ENCODE peak calls at places on chromosomes 4 and X, in five cellular contexts. V is PC-3, P is BE2C, N is left ventricle myocardium inferior, C is cardiac muscle cell. U is an unnamed sample. For H3K36me3, the result is how much of the 10 kb centered on the place peaks cover.

GRCh38 chrX:154592505-154592904 is 7.6 kb downstream of the CTAG1A start:
- DNase-seq in V (no peak), P (no peak), N (no peak), C (no peak), U (no peak)

GRCh38 chr4:70705146-70705855 is 16.5 kb upstream of the RUFY3 start:
- DNase-seq in N (peak), V (peak), C (peak), P (peak), U (peak)

GRCh38 chrX:151970661-151971060 is 3.8 kb downstream of the GABRE start:
- DNase-seq in N (peak), C (no peak), P (no peak), V (peak), U (no peak)

GRCh38 chr4:80197132-80197573 is at the start of gene PRDM8:
- DNase-seq in V (no peak), P (peak), N (no peak), C (no peak), U (peak)

GRCh38 chrX:71919436-71919835 is 8.8 kb downstream of the NHSL2 start:
- DNase-seq in P (no peak), V (no peak), C (no peak), N (no peak), U (no peak)

GRCh38 chr4:25421819-25422511 is 44.9 kb downstream of the ANAPC4 start:
- DNase-seq in P (no peak), V (no peak), C (no peak), N (no peak), U (no peak)

GRCh38 chrX:55450259-55450658 is 1.7 kb upstream of the MAGEH1 start:
- DNase-seq in N (no peak), C (peak), V (peak), P (no peak), U (peak)

GRCh38 chrX:114584434-114584943 is 603 bp downstream of the HTR2C start:
- DNase-seq in N (no peak), C (peak), V (no peak), P (peak), U (peak)

GRCh38 chr4:162234595-162234994 is 70.8 kb upstream of the FSTL5 start:
- DNase-seq in P (no peak), V (no peak), N (no peak), C (no peak), U (no peak)

GRCh38 chrX:74133156-74133796 is 170.7 kb upstream of the ZCCHC13 start:
- DNase-seq in N (no peak), C (peak), P (peak), V (peak), U (peak)

GRCh38 chr4:88211473-88212252 is 53.2 kb upstream of the ABCG2 start:
- DNase-seq in V (peak), N (no peak), C (peak), P (peak), U (peak)

GRCh38 chr4:105951198-105951597 is 55.9 kb downstream of the NPNT start:
- DNase-seq in V (no peak), P (no peak), N (no peak), C (no peak), U (no peak)

GRCh38 chr4:185764880-185765279 is 47.1 kb downstream of the SORBS2 start:
- DNase-seq in P (no peak), N (no peak), C (no peak), V (peak), U (no peak)

GRCh38 chr4:59180161-59180560 is 2020.0 kb upstream of the ADGRL3 start:
- DNase-seq in C (no peak), N (no peak), V (no peak), P (no peak), U (no peak)

GRCh38 chrX:31590581-31591113 is 518.8 kb upstream of the FTHL17 start:
- DNase-seq in V (peak), C (no peak), N (no peak), P (no peak), U (no peak)

GRCh38 chrX:117957128-117957527 is 159.5 kb downstream of the KLHL13 start:
- DNase-seq in N (no peak), C (no peak), P (no peak), V (peak), U (no peak)

GRCh38 chr4:13627185-13627605 is 330 bp downstream of the BOD1L1 start:
- DNase-seq in N (no peak), P (peak), V (no peak), C (no peak), U (no peak)

GRCh38 chrX:85243761-85244410 is at the start of the genes SATL1 and ZNF711:
- DNase-seq in N (peak), P (peak), C (peak), V (no peak), U (peak)

GRCh38 chrX:115898382-115899001 is 272.1 kb upstream of the AGTR2 start:
- DNase-seq in C (peak), V (peak), P (peak), N (no peak), U (peak)

GRCh38 chr4:113998026-113998425 is 18.6 kb upstream of the ARSJ start:
- DNase-seq in V (no peak), P (no peak), C (no peak), N (no peak), U (no peak)

DNA sequence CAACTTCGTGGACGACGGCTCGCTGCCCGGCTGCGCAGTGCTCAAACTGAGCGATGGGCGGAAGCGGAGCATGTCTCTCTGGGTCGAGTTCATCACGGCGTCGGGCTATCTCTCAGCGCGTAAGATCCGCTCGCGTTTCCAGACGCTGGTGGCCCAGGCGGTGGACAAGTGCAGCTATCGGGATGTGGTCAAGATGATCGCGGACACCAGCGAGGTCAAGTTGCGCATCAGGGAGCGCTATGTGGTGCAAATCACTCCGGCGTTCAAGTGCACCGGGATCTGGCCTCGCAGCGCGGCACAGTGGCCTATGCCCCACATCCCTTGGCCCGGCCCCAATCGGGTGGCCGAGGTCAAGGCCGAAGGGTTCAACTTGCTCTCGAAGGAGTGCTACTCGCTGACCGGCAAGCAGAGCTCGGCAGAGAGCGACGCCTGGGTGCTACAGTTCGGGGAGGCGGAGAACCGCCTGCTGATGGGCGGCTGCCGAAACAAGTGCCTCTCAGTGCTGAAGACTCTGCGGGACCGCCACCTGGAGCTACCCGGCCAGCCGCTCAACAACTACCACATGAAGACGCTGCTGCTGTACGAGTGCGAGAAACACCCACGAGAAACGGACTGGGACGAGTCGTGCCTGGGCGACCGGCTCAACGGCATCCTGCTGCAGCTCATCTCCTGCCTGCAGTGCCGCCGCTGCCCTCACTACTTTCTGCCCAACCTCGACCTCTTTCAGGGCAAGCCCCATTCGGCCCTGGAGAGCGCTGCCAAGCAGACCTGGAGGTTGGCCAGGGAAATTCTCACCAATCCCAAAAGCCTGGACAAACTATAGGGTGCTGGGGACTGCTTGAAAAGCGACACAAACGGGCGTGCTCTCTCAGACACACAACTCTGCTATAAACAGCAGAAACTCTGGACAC is 1.6 kb downstream of the MAB21L2 start:
- DNase-seq in C (peak), V (no peak), N (peak), P (peak), U (peak)
- H3K4me3 ChIP-seq in C (peak), V (no peak), N (peak), P (peak), U (peak)

DNA sequence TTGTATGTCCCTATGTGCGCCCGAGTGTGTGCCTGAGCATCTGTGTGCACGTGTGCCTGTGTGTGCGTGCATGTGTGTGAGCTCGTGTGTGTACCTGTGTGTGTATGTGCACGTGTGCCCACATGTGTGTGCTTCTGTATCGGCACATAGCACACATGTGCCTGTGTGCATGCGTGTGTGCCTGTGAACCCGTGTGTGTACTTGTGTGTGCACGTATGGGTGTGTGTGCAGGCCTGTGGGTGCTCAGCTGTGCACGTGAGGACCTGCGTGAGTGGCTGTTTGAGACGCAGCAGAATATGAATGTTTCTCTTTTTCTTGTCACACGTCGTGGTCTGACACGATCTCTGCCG is 4.3 kb downstream of the AKAP17A start:
- DNase-seq in P (no peak), C (no peak), N (no peak), V (no peak), U (peak)
- H3K36me3 ChIP-seq in P (under half), C (under half), N (half or more), V (under half), U (under half)

GRCh38 chr4:6902318-6903042 is 7.1 kb upstream of the TBC1D14 start:
- DNase-seq in V (no peak), P (no peak), C (peak), N (no peak), U (peak)
- H3K4me3 ChIP-seq in V (no peak), P (no peak), C (no peak), N (no peak), U (no peak)

GRCh38 chr4:3121596-3121995 is 47.1 kb downstream of the HTT start:
- DNase-seq in C (no peak), N (no peak), P (no peak), V (no peak), U (no peak)
- H3K36me3 ChIP-seq in C (under half), N (under half), P (under half), V (under half), U (under half)

DNA sequence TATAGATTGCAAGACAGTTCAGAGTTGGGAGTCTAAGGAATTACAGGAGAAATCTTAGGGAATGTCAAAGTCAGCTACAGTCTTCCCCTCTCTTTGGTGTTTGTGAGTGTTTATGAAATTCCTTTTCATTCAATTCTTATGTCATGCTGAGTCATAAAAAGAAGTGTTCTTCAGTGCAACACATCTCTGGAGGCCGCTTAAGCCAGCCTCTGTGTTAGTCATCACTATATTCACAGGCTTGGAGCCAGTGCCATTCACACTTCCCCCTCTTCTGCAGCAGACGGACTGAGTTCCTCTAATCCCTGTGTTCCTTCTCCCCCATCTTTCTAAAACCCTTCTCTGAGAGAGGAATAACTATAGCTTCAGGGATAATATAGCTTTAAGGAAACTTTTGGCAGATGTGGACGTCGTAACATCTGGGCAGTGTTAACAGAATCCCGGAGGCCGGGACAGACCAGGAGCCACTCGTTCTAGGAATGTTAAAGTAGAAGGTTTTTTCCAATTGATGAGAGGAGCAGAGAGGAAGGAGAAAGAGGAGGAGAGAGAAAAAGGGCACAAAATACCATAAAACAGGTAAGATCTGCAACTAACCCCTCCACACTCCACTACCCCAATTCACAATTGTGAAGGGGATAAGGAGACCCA is at the start of gene SRPX2:
- DNase-seq in V (peak), P (no peak), C (no peak), N (peak), U (no peak)
- H3K4me3 ChIP-seq in V (peak), P (no peak), C (no peak), N (peak), U (no peak)

DNA sequence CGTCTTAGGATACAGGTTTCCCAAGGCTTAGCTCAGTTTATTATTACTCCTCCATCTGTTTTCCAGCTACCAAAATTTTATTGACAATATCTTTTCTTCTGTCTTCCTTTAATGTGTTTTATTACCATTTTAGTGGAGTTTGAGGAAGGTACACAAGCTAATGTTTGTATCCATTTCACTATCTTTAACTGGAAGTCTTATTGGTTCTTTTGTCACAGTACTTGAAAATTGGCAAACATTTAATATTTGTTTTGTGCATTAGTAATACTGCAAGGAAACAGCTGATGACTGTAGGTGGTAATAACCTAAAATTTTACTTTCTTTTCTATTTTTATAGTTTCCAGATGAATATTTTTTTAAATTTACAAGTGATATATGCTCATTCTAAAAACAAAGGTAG is 9.3 kb upstream of the ARL9 start:
- DNase-seq in V (peak), P (no peak), C (no peak), N (no peak), U (no peak)
- H3K36me3 ChIP-seq in V (under half), P (half or more), C (half or more), N (half or more), U (under half)

DNA sequence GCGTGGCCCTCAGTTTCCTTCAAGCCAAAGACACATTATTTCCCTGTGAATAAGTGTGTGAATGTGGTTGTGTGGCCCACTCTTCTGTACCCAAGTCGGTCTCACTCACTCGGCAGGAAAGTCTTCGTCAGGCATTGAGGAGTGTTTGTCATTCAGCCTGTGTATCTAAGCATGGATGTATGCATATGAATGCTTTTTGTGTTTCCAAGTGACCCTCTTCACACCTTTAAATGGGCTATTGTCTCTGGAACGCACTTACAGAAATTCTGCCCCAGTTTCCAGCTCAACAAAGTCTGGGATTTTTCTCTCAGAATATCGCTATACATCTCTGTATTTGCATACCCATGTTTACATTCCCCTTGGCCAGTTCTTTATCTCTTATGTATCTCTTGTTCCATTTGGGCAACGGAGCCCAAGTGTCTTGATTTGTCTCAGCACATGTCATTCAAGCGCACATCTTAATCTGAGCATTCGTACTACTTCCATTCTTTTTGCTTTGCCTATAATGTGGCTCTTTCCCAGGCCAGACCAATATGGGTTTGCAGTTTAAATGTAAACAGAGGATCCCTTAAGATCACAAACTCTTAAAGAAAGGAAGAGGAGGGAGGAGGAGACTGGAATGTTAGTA is 4.8 kb downstream of the BCOR start:
- DNase-seq in N (no peak), P (no peak), V (no peak), C (no peak), U (peak)
- H3K4me3 ChIP-seq in N (no peak), P (no peak), V (peak), C (no peak), U (peak)